ENCODE peak calls at places on chromosomes 16 and 17, in seven cellular contexts. P is left ventricle myocardium inferior, U is mammary epithelial cell, S is transverse colon, M is GM12865, T is Caco-2, G is PC-9. X is an unnamed sample.
A peak's percentile ranks its signal among the peaks of the same experiment; 100 is the strongest.

GRCh38 chr17:63437287-63438091 is 8.6 kb downstream of the CYB561 start:
- DNase-seq in G (no peak), T (no peak), U (no peak), S (no peak), P (no peak), M (no peak), X (no peak)

GRCh38 chr17:76240461-76241204 is at the start of gene RNF157:
- DNase-seq in S (peak; percentile 77), T (peak; percentile 79), M (peak; percentile 72), G (peak; percentile 65), U (no peak), P (peak; percentile 73), X (peak; percentile 65)

GRCh38 chr16:50329446-50330189 is 39.2 kb downstream of the BRD7 start:
- DNase-seq in G (no peak), P (no peak), U (no peak), T (no peak), M (no peak), S (no peak), X (no peak)

GRCh38 chr17:50956750-50957523 is 90.8 kb upstream of the TOB1 start:
- DNase-seq in M (peak; percentile 69), G (peak; percentile 58), T (peak; percentile 87), U (peak; percentile 39), S (peak; percentile 68), P (peak; percentile 58), X (peak; percentile 81)

GRCh38 chr17:5418858-5419355 is 555 bp downstream of the NUP88 start:
- DNase-seq in M (peak; percentile 93), T (no peak), P (no peak), G (peak; percentile 59), U (peak; percentile 77), S (peak; percentile 74), X (no peak)

GRCh38 chr17:78844301-78845005 is 3.8 kb upstream of the USP36 start:
- DNase-seq in P (no peak), T (no peak), M (peak; percentile 23), U (peak; percentile 11), G (no peak), S (no peak), X (no peak)

GRCh38 chr16:89031715-89032659 is 55.0 kb upstream of the CBFA2T3 start:
- DNase-seq in U (no peak), M (peak; percentile 88), T (no peak), S (peak; percentile 56), P (peak; percentile 28), G (no peak), X (peak; percentile 42)

GRCh38 chr17:32496348-32497078 is 9.7 kb downstream of the CDK5R1 start:
- DNase-seq in M (no peak), U (peak; percentile 73), T (no peak), S (no peak), P (no peak), G (peak; percentile 35), X (peak; percentile 40)

GRCh38 chr16:12767897-12768296 is 35.8 kb downstream of the CPPED1 start:
- DNase-seq in S (no peak), G (no peak), T (no peak), P (no peak), U (no peak), M (peak; percentile 47), X (no peak)

GRCh38 chr17:3796110-3796821 is 4.7 kb downstream of the ITGAE start:
- DNase-seq in S (peak; percentile 57), M (peak; percentile 96), U (no peak), P (no peak), T (no peak), G (no peak), X (peak; percentile 55)

GRCh38 chr16:81745704-81746558 is 33.2 kb upstream of the PLCG2 start:
- DNase-seq in T (no peak), S (peak; percentile 75), G (peak; percentile 58), P (peak; percentile 75), U (peak; percentile 36), M (peak; percentile 84), X (peak; percentile 80)

GRCh38 chr17:2975469-2975958 is 87.9 kb downstream of the OR1D5 start:
- DNase-seq in M (no peak), U (peak; percentile 79), S (peak; percentile 40), T (peak; percentile 80), G (no peak), P (no peak), X (no peak)

GRCh38 chr16:71727545-71728324 is 3.2 kb upstream of the PHLPP2 start:
- DNase-seq in G (no peak), P (no peak), U (no peak), S (no peak), M (peak; percentile 31), T (no peak), X (no peak)

DNA sequence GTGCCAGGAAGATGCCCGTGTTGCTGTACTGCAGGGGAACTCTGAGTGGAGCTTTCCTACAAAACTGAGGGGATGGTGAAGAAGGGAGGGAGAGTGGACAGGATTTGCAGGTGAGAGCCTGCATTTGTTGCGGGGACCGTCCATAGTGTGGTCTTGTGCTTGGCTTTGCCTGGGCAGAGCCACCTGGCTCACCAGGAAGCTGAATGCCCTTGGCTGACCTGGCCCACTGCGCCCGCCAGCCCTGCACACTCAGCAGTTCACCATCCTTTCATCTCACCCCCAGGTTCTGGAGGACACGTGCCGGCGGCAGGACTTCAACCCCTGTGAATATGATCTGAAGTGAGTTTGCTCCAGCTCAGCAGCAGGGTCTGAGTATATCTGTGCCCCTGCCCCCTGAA is 1.5 kb downstream of the ASPSCR1 start:
- DNase-seq in S (no peak), P (no peak), M (no peak), G (no peak), U (no peak), T (no peak), X (no peak)
- H3K4me3 ChIP-seq in S (no peak overlapping the region), P (peak overlapping the region; percentile 91), M (no peak overlapping the region), G (no peak overlapping the region), U (no peak overlapping the region), T (no peak overlapping the region), X (no peak overlapping the region)

GRCh38 chr16:592518-593306 is 2.8 kb downstream of the RAB40C start:
- DNase-seq in T (peak; percentile 48), S (peak; percentile 56), M (no peak), P (no peak), U (peak; percentile 97), G (peak; percentile 70), X (peak; percentile 50)
- H3K4me3 ChIP-seq in T (no peak overlapping the region), S (no peak overlapping the region), M (no peak overlapping the region), P (no peak overlapping the region), U (no peak overlapping the region), G (peak overlapping the region; percentile 20), X (no peak overlapping the region)

GRCh38 chr17:67491009-67491677 is 114.1 kb downstream of the PITPNC1 start:
- DNase-seq in G (peak; percentile 77), P (peak; percentile 92), U (peak; percentile 33), M (no peak), T (no peak), S (peak; percentile 72), X (peak; percentile 52)
- H3K4me3 ChIP-seq in G (peak overlapping the region; percentile 50), P (peak overlapping the region; percentile 57), U (no peak overlapping the region), M (no peak overlapping the region), T (no peak overlapping the region), S (no peak overlapping the region), X (no peak overlapping the region)

DNA sequence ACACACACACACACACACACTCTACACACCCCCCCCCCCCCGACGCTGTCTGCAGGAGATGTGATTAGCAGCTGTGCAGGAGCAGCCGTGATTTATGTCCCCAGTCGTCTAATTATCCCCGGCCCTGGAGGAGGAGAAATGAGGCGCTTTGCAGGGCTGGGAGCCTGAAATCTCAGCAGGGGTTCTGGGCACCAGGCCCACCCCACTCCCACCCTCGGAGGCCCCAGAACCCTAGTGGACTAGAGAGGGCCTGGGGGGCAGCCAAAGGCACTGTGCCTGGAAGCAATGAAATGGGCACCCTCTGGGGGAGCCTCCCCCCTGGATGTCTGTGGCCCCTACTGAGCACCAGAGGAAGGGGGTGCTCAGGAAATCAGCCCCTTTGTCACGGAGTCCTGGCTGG is 134.2 kb upstream of the CIBAR2 start:
- DNase-seq in G (no peak), U (no peak), P (no peak), M (no peak), S (no peak), T (no peak), X (no peak)
- H3K4me3 ChIP-seq in G (no peak overlapping the region), U (no peak overlapping the region), P (no peak overlapping the region), M (no peak overlapping the region), S (no peak overlapping the region), T (no peak overlapping the region), X (no peak overlapping the region)

X was measured in mucosa of descending colon.